ENCODE peak calls at places on chromosomes 11 and 22, in six cellular contexts. R is C1 segment of cervical spinal cord, G is D341Med, F is AG08396, Y is SW480, J is Panc1. I is an unnamed sample.

GRCh38 chr11:107196732-107197131 is 178.5 kb upstream of the GUCY1A2 start:
- DNase-seq in F (no peak), G (no peak), J (no peak), R (no peak), Y (peak; percentile 5), I (no peak)

GRCh38 chr11:110463153-110463552 is 33.4 kb downstream of the FDX1 start:
- DNase-seq in F (no peak), J (no peak), Y (peak; percentile 21), R (peak; percentile 39), G (peak; percentile 73), I (peak; percentile 9)

GRCh38 chr11:95805869-95806268 is 15.6 kb downstream of the CEP57 start:
- DNase-seq in R (no peak), J (no peak), F (no peak), Y (no peak), G (no peak), I (no peak)

GRCh38 chr11:10618490-10618889 is 50.0 kb upstream of the LYVE1 start:
- DNase-seq in R (no peak), Y (no peak), G (no peak), F (no peak), J (no peak), I (no peak)

GRCh38 chr22:41248758-41249157 is 8.0 kb upstream of the CHADL start:
- DNase-seq in R (no peak), J (no peak), G (no peak), F (no peak), Y (no peak), I (no peak)

GRCh38 chr11:113977701-113978100 is 2.8 kb downstream of the HTR3A start:
- DNase-seq in F (no peak), G (no peak), J (no peak), Y (no peak), R (no peak), I (no peak)

GRCh38 chr22:35638408-35638807 is 9.8 kb upstream of the APOL6 start:
- DNase-seq in J (no peak), R (peak; percentile 37), F (peak; percentile 82), Y (no peak), G (peak; percentile 17), I (no peak)

GRCh38 chr22:36386351-36386899 is 1.3 kb downstream of the MYH9 start:
- DNase-seq in Y (peak; percentile 64), R (no peak), F (no peak), J (no peak), G (no peak), I (no peak)

GRCh38 chr11:11407065-11407737 is 54.2 kb upstream of the CSNK2A3 start:
- DNase-seq in J (no peak), G (peak; percentile 58), R (no peak), Y (no peak), F (no peak), I (no peak)

GRCh38 chr11:118620529-118621070 is 13.2 kb downstream of the PHLDB1 start:
- DNase-seq in G (no peak), F (no peak), R (no peak), Y (peak; percentile 83), J (no peak), I (no peak)

GRCh38 chr11:1117970-1118369 is 39.8 kb upstream of the MUC5AC start:
- DNase-seq in G (no peak), Y (no peak), F (no peak), J (no peak), R (no peak), I (no peak)

GRCh38 chr11:94968334-94968958 is 4.9 kb downstream of the CWC15 start:
- DNase-seq in Y (peak; percentile 34), R (no peak), F (peak; percentile 44), J (no peak), G (no peak), I (no peak)

GRCh38 chr11:65426839-65427690 is 4.5 kb downstream of the NEAT1 start:
- DNase-seq in G (no peak), R (peak; percentile 77), F (peak; percentile 7), Y (peak; percentile 69), J (no peak), I (no peak)

GRCh38 chr22:26273011-26273675 is 103.9 kb downstream of the SEZ6L start:
- DNase-seq in J (no peak), Y (no peak), R (peak; percentile 64), F (no peak), G (no peak), I (no peak)

GRCh38 chr11:28107331-28107725 is 628 bp downstream of the KIF18A start:
- DNase-seq in G (peak; percentile 25), Y (peak; percentile 52), J (peak; percentile 39), R (no peak), F (peak; percentile 6), I (no peak)